ENCODE peak calls at places on chromosomes 13 and 19, in six cellular contexts. X is stimulated activated CD4-positive, alpha-beta T cell treated with anti-CD3 and anti-CD28 coated beads, Interleukin-1b, Interleukin-23, amount 100 ng/mL, for 4 hours; M is breast epithelium; U is posterior cingulate gyrus; K is tibial artery; F is amniotic epithelial cell. Q is an unnamed sample.

GRCh38 chr13:40933508-40933907 is 85.6 kb downstream of the ELF1 start:
- DNase-seq in X (no peak), M (no peak), U (no peak), K (no peak), F (no peak), Q (no peak)

GRCh38 chr13:97573011-97573410 is 139.0 kb downstream of the RAP2A start:
- DNase-seq in X (no peak), M (no peak), U (no peak), K (no peak), F (peak), Q (no peak)

GRCh38 chr13:94607939-94608338 is 6.3 kb downstream of the GPR180 start:
- DNase-seq in X (no peak), M (no peak), U (no peak), K (no peak), F (peak), Q (no peak)

GRCh38 chr13:52454825-52455676 is at the start of gene CKAP2:
- DNase-seq in X (peak), M (peak), U (peak), K (peak), F (peak), Q (peak)

GRCh38 chr13:32846020-32846451 is 170.2 kb upstream of the KL start:
- DNase-seq in X (no peak), M (no peak), U (no peak), K (no peak), F (no peak), Q (no peak)

GRCh38 chr19:2782936-2783780 is at the start of gene SGTA:
- DNase-seq in X (peak), M (peak), U (peak), K (peak), F (peak), Q (peak)

GRCh38 chr13:113815151-113816058 is 48.5 kb downstream of the GAS6 start:
- DNase-seq in X (no peak), M (no peak), U (no peak), K (no peak), F (no peak), Q (no peak)

GRCh38 chr19:44111910-44112463 is 1.2 kb upstream of the ZNF225 start:
- DNase-seq in X (no peak), M (no peak), U (no peak), K (no peak), F (peak), Q (no peak)

GRCh38 chr13:20492641-20493040 is 33.0 kb downstream of the CRYL1 start:
- DNase-seq in X (peak), M (no peak), U (peak), K (no peak), F (peak), Q (no peak)

GRCh38 chr19:17957887-17958286 is 9.0 kb upstream of the KCNN1 start:
- DNase-seq in X (no peak), M (no peak), U (no peak), K (no peak), F (no peak), Q (no peak)

GRCh38 chr19:14471436-14472187 is 3.5 kb downstream of the PTGER1 start:
- DNase-seq in X (no peak), M (no peak), U (no peak), K (no peak), F (no peak), Q (no peak)

GRCh38 chr19:35484637-35485036 is 5.6 kb downstream of the KRTDAP start:
- DNase-seq in X (no peak), M (no peak), U (no peak), K (no peak), F (no peak), Q (no peak)

Q was measured in activated CD8-positive, alpha-beta memory T cell treated with anti-CD3 and anti-CD28 coated beads for 1 hour.